ENCODE peak calls at places on chromosomes 1 and 21, in six cellular contexts. I, Y, P, K, M and V are unnamed samples.

GRCh38 chr21:42614811-42615342 is 38.5 kb upstream of the PDE9A start:
- DNase-seq in K (no peak), Y (peak), M (peak), P (peak), I (peak), V (no peak)

GRCh38 chr1:212700892-212701819 is 1.5 kb upstream of the BATF3 start:
- DNase-seq in P (no peak), K (peak), Y (no peak), I (peak), M (no peak), V (no peak)

GRCh38 chr1:20720631-20721051 is 2.8 kb upstream of the KIF17 start:
- DNase-seq in M (no peak), P (no peak), I (no peak), Y (no peak), K (no peak), V (no peak)

GRCh38 chr1:58718435-58718834 is 18.6 kb upstream of the MYSM1 start:
- DNase-seq in P (peak), Y (no peak), M (peak), K (no peak), I (peak), V (no peak)

GRCh38 chr1:200042437-200043329 is 15.2 kb downstream of the NR5A2 start:
- DNase-seq in K (no peak), M (no peak), Y (peak), P (no peak), I (no peak), V (peak)

GRCh38 chr1:235943581-235944114 is 76.9 kb upstream of the LYST start:
- DNase-seq in M (no peak), P (peak), I (no peak), Y (peak), K (no peak), V (no peak)

GRCh38 chr1:210573141-210573540 is 244.4 kb downstream of the HHAT start:
- DNase-seq in P (no peak), I (no peak), Y (no peak), M (no peak), K (no peak), V (no peak)

GRCh38 chr1:201652180-201652579 is 113.3 kb downstream of the NAV1 start:
- DNase-seq in P (no peak), I (no peak), M (no peak), Y (no peak), K (no peak), V (no peak)

GRCh38 chr1:175179837-175180590 is 12.6 kb downstream of the KIAA0040 start:
- DNase-seq in M (no peak), Y (no peak), K (no peak), P (peak), I (no peak), V (no peak)